ENCODE peak calls at places on chromosome 14, in seven cellular contexts. O is upper lobe of right lung, H is astrocyte of the spinal cord, K is tibial artery, X is cardiac muscle cell, B is BJ, J is Right ventricle myocardium inferior. Q is an unnamed sample.

GRCh38 chr14:96624661-96625435 is 122.7 kb downstream of the PAPOLA start:
- DNase-seq in O (no peak), H (no peak), K (no peak), X (no peak), B (no peak), J (no peak), Q (no peak)

GRCh38 chr14:83992857-83993256 is 1537.1 kb upstream of the FLRT2 start:
- DNase-seq in O (no peak), H (no peak), K (no peak), X (no peak), B (no peak), J (no peak), Q (no peak)

GRCh38 chr14:87233806-87234384 is 759.1 kb downstream of the GALC start:
- DNase-seq in O (no peak), H (no peak), K (no peak), X (no peak), B (no peak), J (no peak), Q (no peak)

GRCh38 chr14:71071042-71071441 is 163.8 kb downstream of the PCNX1 start:
- DNase-seq in O (no peak), H (no peak), K (no peak), X (no peak), B (no peak), J (no peak), Q (no peak)

GRCh38 chr14:95935228-95935822 is 58.7 kb downstream of the TUNAR start:
- DNase-seq in O (no peak), H (peak; percentile 9), K (no peak), X (peak; percentile 83), B (no peak), J (no peak), Q (no peak)

GRCh38 chr14:99724939-99725773 is 41.1 kb downstream of the CYP46A1 start:
- DNase-seq in O (peak; percentile 44), H (no peak), K (no peak), X (no peak), B (no peak), J (peak; percentile 15), Q (no peak)

GRCh38 chr14:96683575-96684289 is 113.5 kb upstream of the VRK1 start:
- DNase-seq in O (no peak), H (no peak), K (no peak), X (no peak), B (no peak), J (no peak), Q (no peak)

GRCh38 chr14:50530358-50530757 is 2.0 kb downstream of the MAP4K5 start:
- DNase-seq in O (no peak), H (peak; percentile 52), K (no peak), X (no peak), B (no peak), J (no peak), Q (no peak)

GRCh38 chr14:97796511-97796910 is 999.3 kb downstream of the VRK1 start:
- DNase-seq in O (no peak), H (no peak), K (no peak), X (no peak), B (no peak), J (no peak), Q (no peak)

GRCh38 chr14:37232907-37233481 is 35.3 kb downstream of the MIPOL1 start:
- DNase-seq in O (no peak), H (peak; percentile 66), K (no peak), X (peak; percentile 44), B (no peak), J (no peak), Q (no peak)

GRCh38 chr14:61492474-61492873 is 171.1 kb downstream of the PRKCH start:
- DNase-seq in O (no peak), H (no peak), K (no peak), X (no peak), B (no peak), J (no peak), Q (no peak)

GRCh38 chr14:101377069-101377468 is 184.2 kb upstream of the DIO3 start:
- DNase-seq in O (no peak), H (no peak), K (no peak), X (no peak), B (no peak), J (peak; percentile 72), Q (peak; percentile 17)

GRCh38 chr14:37641117-37641516 is 45.7 kb downstream of the TTC6 start:
- DNase-seq in O (no peak), H (no peak), K (no peak), X (no peak), B (no peak), J (no peak), Q (no peak)

GRCh38 chr14:62322216-62322615 is 560.0 kb downstream of the SNAPC1 start:
- DNase-seq in O (no peak), H (no peak), K (no peak), X (no peak), B (no peak), J (no peak), Q (no peak)

GRCh38 chr14:74531467-74531866 is 37.9 kb downstream of the ISCA2 start:
- DNase-seq in O (no peak), H (peak; percentile 30), K (no peak), X (peak; percentile 36), B (no peak), J (no peak), Q (peak; percentile 55)

GRCh38 chr14:102949801-102950451 is 27.5 kb downstream of the AMN start:
- DNase-seq in O (no peak), H (peak; percentile 54), K (no peak), X (no peak), B (no peak), J (no peak), Q (peak; percentile 80)

GRCh38 chr14:61569783-61570182 is 125.5 kb upstream of the HIF1A start:
- DNase-seq in O (peak; percentile 76), H (peak; percentile 95), K (peak; percentile 53), X (no peak), B (no peak), J (peak; percentile 84), Q (peak; percentile 74)

GRCh38 chr14:99415496-99416281 is 65.0 kb downstream of the SETD3 start:
- DNase-seq in O (no peak), H (peak; percentile 83), K (peak; percentile 43), X (peak; percentile 89), B (peak; percentile 68), J (no peak), Q (no peak)